ENCODE peak calls at places on chromosomes 1 and 21, in four cellular contexts. W, P, V and R are unnamed samples.
A peak's percentile ranks its signal among the peaks of the same experiment; 100 is the strongest.

GRCh38 chr1:235093013-235093618 is 35.5 kb downstream of the TOMM20 start:
- DNase-seq in W (peak; percentile 36), P (no peak), V (peak; percentile 50), R (peak; percentile 68)

GRCh38 chr1:9600861-9601834 is 12.4 kb downstream of the TMEM201 start:
- DNase-seq in P (no peak), W (no peak), V (no peak), R (no peak)

GRCh38 chr1:11550664-11551283 is 71.8 kb downstream of the DISP3 start:
- DNase-seq in P (peak; percentile 93), V (peak; percentile 68), W (peak; percentile 49), R (peak; percentile 90)

GRCh38 chr1:58784758-58785423 is 1.0 kb upstream of the JUN start:
- DNase-seq in V (peak; percentile 66), P (peak; percentile 55), W (peak; percentile 67), R (peak; percentile 74)

GRCh38 chr1:54312874-54313316 is 93.3 kb downstream of the SSBP3 start:
- DNase-seq in W (no peak), V (peak; percentile 33), P (no peak), R (peak; percentile 42)

GRCh38 chr1:71014110-71014509 is 33.5 kb downstream of the PTGER3 start:
- DNase-seq in W (no peak), P (no peak), V (no peak), R (no peak)

GRCh38 chr21:31132574-31133242 is 94.4 kb upstream of the KRTAP19-8 start:
- DNase-seq in P (no peak), W (no peak), V (no peak), R (no peak)

GRCh38 chr1:203144661-203145060 is 17.1 kb downstream of the ADORA1 start:
- DNase-seq in W (no peak), P (no peak), V (peak; percentile 6), R (no peak)

GRCh38 chr1:15525043-15525958 is 1.3 kb upstream of the CASP9 start:
- DNase-seq in V (peak; percentile 93), P (peak; percentile 93), W (peak; percentile 86), R (peak; percentile 31)

GRCh38 chr1:8660455-8660854 is 157.0 kb downstream of the RERE start:
- DNase-seq in W (no peak), V (no peak), P (no peak), R (no peak)

GRCh38 chr1:187384504-187384903 is 555.8 kb downstream of the PLA2G4A start:
- DNase-seq in P (no peak), W (no peak), V (no peak), R (no peak)

GRCh38 chr1:41716188-41717130 is 202.3 kb downstream of the HIVEP3 start:
- DNase-seq in W (no peak), V (no peak), P (peak; percentile 42), R (no peak)

GRCh38 chr1:41719128-41719527 is 199.6 kb downstream of the HIVEP3 start:
- DNase-seq in V (no peak), P (no peak), W (no peak), R (no peak)

GRCh38 chr1:41721039-41721438 is 197.7 kb downstream of the HIVEP3 start:
- DNase-seq in W (no peak), P (no peak), V (no peak), R (no peak)

GRCh38 chr1:41719590-41719989 is 199.1 kb downstream of the HIVEP3 start:
- DNase-seq in V (no peak), P (no peak), W (no peak), R (no peak)

DNA sequence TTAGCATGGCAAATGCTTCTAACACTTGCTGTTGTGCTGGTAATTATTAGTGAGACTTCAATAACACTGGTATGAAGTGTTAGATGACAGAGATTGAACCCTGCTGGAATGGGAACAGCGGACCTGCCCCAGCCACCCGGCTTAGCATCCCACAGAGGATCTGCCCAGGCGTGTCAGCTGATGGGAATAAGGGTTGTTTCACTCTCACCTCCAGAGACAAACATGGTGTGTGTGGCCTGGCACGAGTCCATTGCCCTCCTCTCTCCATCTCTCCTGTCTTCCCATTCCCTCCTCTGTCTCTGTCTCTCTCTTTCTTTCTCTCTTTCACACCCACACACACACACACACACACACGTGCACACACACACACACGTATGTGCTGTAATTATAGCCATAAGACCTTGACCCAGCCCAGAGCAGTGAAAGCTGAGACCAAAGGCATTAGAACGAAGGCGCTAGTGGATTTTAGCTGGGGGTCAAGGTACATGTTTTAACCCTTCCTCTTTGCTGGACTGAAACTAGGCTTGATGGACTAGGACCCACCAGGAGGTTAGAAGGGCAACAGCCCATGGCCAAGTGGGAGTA is 200.2 kb downstream of the HIVEP3 start:
- DNase-seq in V (no peak), P (no peak), W (no peak), R (no peak)
- TF ChIP-seq NR3C1 in V (no peak), P (no peak), W (no peak), R (no peak)

DNA sequence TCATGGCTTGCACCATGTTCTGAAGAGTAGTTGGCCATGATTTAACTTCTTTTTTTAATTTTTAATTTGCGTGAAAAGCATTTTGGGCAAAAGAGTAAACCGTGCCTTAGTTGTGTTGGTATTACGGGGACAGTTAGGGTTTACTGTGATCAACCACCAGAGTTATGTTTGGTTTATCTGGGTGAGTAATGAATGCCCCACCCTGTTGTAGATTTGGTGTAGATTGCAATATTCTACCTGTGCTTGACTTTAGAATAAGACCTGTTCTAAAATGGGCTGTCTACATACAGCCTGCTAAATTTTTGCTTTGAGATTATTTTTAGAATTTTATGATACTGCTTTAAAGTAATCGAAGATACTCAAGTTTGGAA is 1.4 kb downstream of the USP25 start:
- DNase-seq in P (no peak), W (peak; percentile 17), V (peak; percentile 25), R (no peak)
- TF ChIP-seq NR3C1 in P (no peak), W (no peak), V (no peak), R (no peak)

GRCh38 chr1:230299148-230300006 is 126.8 kb downstream of the PGBD5 start:
- DNase-seq in P (no peak), W (no peak), V (peak; percentile 82), R (no peak)
- TF ChIP-seq NR3C1 in P (no peak), W (no peak), V (no peak), R (no peak)

DNA sequence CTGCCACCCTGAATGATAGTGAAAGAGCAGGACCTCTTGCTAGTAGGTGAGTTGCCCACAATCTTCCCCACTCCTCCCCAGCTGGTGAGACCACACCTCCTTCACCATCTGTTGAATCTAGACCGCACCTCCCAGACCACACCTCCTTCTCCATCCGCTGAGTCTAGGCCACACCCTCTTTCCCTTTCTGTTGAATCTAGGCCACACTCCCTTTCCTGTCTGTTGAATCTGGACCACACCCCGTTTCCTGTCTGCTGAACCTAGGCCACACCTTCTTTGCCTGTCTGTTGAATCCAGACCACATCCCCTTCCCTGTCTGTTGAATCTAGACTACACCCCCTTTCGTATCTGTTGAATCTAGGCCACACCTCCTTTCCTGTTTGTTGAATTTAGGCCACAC is 116.5 kb downstream of the DAB1 start:
- DNase-seq in P (peak; percentile 71), W (no peak), V (no peak), R (peak; percentile 69)
- TF ChIP-seq NR3C1 in P (no peak), W (no peak), V (no peak), R (no peak)

GRCh38 chr21:45256912-45257672 is 30.6 kb downstream of the POFUT2 start:
- DNase-seq in P (peak; percentile 57), V (no peak), W (no peak), R (no peak)

GRCh38 chr21:45256021-45256911 is 31.4 kb downstream of the POFUT2 start:
- DNase-seq in P (no peak), W (no peak), V (no peak), R (no peak)

GRCh38 chr21:45254557-45254930 is 33.2 kb downstream of the POFUT2 start:
- DNase-seq in V (no peak), P (no peak), W (no peak), R (no peak)

GRCh38 chr21:45253633-45254556 is 33.8 kb downstream of the POFUT2 start:
- DNase-seq in W (no peak), V (no peak), P (no peak), R (no peak)

GRCh38 chr21:45255381-45256020 is 32.2 kb downstream of the POFUT2 start:
- DNase-seq in W (no peak), P (peak; percentile 84), V (peak; percentile 20), R (no peak)
- TF ChIP-seq NR3C1 in W (no peak), P (no peak), V (no peak), R (no peak)

GRCh38 chr1:183567584-183567983 is 22.7 kb downstream of the NCF2 start:
- DNase-seq in W (no peak), P (peak; percentile 34), V (no peak), R (no peak)

GRCh38 chr1:183570451-183570850 is 19.8 kb downstream of the NCF2 start:
- DNase-seq in W (no peak), V (no peak), P (no peak), R (no peak)

GRCh38 chr1:183569141-183569540 is 21.1 kb downstream of the NCF2 start:
- DNase-seq in V (peak; percentile 58), P (no peak), W (peak; percentile 18), R (no peak)

GRCh38 chr1:183569801-183570200 is 20.5 kb downstream of the NCF2 start:
- DNase-seq in P (no peak), W (no peak), V (no peak), R (no peak)

DNA sequence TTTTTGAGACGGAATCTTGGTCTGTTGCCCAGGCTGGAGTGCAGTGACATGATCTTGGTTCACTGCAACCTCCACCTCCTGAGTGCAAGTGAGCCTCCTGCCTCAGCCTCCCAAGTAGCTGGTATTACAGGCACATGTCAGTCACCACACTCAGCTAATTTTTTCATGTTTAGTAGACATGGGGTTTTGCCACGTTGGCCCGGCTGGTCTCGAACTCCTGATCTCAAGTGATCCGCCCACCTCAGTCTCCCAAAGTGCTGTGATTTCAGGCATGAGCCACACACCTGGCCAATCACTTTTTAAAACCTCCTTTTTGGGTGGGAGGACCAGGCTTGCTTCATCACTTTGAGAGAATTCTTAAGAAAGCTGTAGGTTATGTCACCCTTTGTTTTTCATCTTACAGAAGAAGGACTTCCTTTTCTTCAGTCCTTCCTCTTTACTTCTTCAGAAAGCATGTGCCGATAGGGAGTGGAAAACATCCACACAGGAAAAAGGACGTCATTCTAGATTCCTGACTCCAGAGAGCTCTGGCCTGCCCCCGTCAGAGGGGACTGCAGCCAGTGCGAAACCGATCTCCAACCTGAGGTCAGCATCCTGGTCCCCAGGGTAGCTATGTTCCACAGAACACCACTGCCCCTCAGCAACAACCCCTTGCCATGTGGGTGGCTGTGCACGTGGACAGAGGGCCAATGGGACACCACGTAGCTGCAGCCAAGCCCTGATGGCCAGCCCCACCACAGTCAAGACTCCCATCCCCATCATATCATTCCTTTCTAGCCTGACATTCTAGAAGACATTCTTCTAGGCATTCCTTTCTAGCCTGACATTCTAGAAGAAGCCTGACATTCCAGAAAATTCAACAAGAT is 21.9 kb downstream of the NCF2 start:
- DNase-seq in P (no peak), W (no peak), V (no peak), R (no peak)
- TF ChIP-seq NR3C1 in P (no peak), W (no peak), V (no peak), R (no peak)